ENCODE peak calls at places on chromosomes 5 and 9, in eight cellular contexts. R is H9; Q is AG09319; D is HCT116; K is foreskin fibroblast; W is transverse colon; A is SK-N-SH; Y is CD4-positive, alpha-beta T cell. S is an unnamed sample.

GRCh38 chr9:2481216-2481615 is 140.4 kb upstream of the VLDLR start:
- DNase-seq in Q (no peak), R (no peak), A (no peak), D (no peak), Y (no peak), K (no peak), W (no peak), S (no peak)

GRCh38 chr9:124280176-124280691 is 22.5 kb downstream of the NEK6 start:
- DNase-seq in A (no peak), D (no peak), Q (no peak), R (no peak), W (no peak), Y (no peak), K (peak), S (no peak)

GRCh38 chr5:115541586-115541985 is 3.0 kb downstream of the FEM1C start:
- DNase-seq in D (no peak), Y (no peak), A (no peak), R (no peak), W (no peak), K (no peak), Q (no peak), S (no peak)

GRCh38 chr5:133370281-133370890 is 242.0 kb downstream of the FSTL4 start:
- DNase-seq in Q (no peak), D (no peak), Y (no peak), K (no peak), A (no peak), R (no peak), W (no peak), S (no peak)

GRCh38 chr9:112654282-112654681 is 63.6 kb downstream of the INIP start:
- DNase-seq in Y (no peak), A (no peak), K (no peak), W (no peak), D (no peak), Q (no peak), R (peak), S (no peak)

GRCh38 chr9:3343671-3344070 is 182.1 kb downstream of the RFX3 start:
- DNase-seq in W (no peak), K (peak), Q (no peak), A (no peak), R (no peak), D (no peak), Y (no peak), S (no peak)

GRCh38 chr5:12272389-12272788 is 368.1 kb upstream of the CTNND2 start:
- DNase-seq in K (no peak), W (no peak), Y (no peak), R (peak), Q (no peak), A (no peak), D (no peak), S (no peak)

GRCh38 chr5:14743601-14744295 is 79.2 kb downstream of the OTULIN start:
- DNase-seq in K (peak), R (no peak), D (no peak), W (no peak), A (no peak), Q (no peak), Y (no peak), S (no peak)

GRCh38 chr5:80466669-80467485 is 21.0 kb upstream of the FAM151B start:
- DNase-seq in Y (no peak), K (peak), Q (no peak), D (no peak), A (no peak), W (no peak), R (no peak), S (no peak)

GRCh38 chr5:134396274-134396673 is 15.4 kb downstream of the CDKN2AIPNL start:
- DNase-seq in Y (no peak), D (no peak), Q (no peak), A (no peak), W (no peak), R (no peak), K (no peak), S (no peak)

GRCh38 chr5:126983874-126984266 is 46.5 kb downstream of the MARCHF3 start:
- DNase-seq in Q (no peak), K (no peak), A (no peak), W (no peak), R (no peak), D (no peak), Y (no peak), S (no peak)

GRCh38 chr5:28344803-28345433 is 1306.5 kb upstream of the CDH9 start:
- DNase-seq in Q (no peak), K (no peak), W (no peak), A (peak), R (peak), Y (no peak), D (no peak), S (peak)

GRCh38 chr5:135140805-135141204 is 106.8 kb upstream of the PITX1 start:
- DNase-seq in D (peak), A (no peak), K (peak), W (peak), Q (peak), R (no peak), Y (no peak), S (no peak)

GRCh38 chr9:34710023-34710422 is at the start of gene CCL21:
- DNase-seq in Q (no peak), D (no peak), K (no peak), W (no peak), R (no peak), Y (no peak), A (no peak), S (no peak)

GRCh38 chr9:21070887-21071286 is 6.9 kb downstream of the IFNB1 start:
- DNase-seq in D (no peak), Q (no peak), Y (no peak), K (no peak), R (no peak), A (no peak), W (no peak), S (no peak)

GRCh38 chr9:93156475-93157008 is 22.5 kb upstream of the NINJ1 start:
- DNase-seq in K (no peak), W (no peak), R (no peak), D (no peak), Q (no peak), Y (no peak), A (no peak), S (no peak)

GRCh38 chr5:42912184-42912766 is 100.6 kb upstream of the SELENOP start:
- DNase-seq in Y (peak), K (peak), D (peak), R (no peak), W (no peak), Q (peak), A (no peak), S (no peak)

GRCh38 chr5:152274206-152274605 is 130.9 kb downstream of the NMUR2 start:
- DNase-seq in D (no peak), W (no peak), A (no peak), K (no peak), R (no peak), Y (no peak), Q (no peak), S (no peak)

GRCh38 chr5:152270117-152270516 is 135.0 kb downstream of the NMUR2 start:
- DNase-seq in K (no peak), D (no peak), W (no peak), A (no peak), Q (no peak), R (no peak), Y (no peak), S (no peak)

GRCh38 chr5:152269533-152269932 is 135.5 kb downstream of the NMUR2 start:
- DNase-seq in A (no peak), Q (no peak), W (no peak), K (no peak), R (no peak), D (no peak), Y (no peak), S (no peak)

GRCh38 chr5:152271420-152271819 is 133.7 kb downstream of the NMUR2 start:
- DNase-seq in Y (no peak), D (peak), W (no peak), Q (no peak), R (peak), K (no peak), A (no peak), S (no peak)
- TF ChIP-seq CTCF in Y (no peak), D (peak), W (no peak), Q (no peak), R (peak), K (no peak), A (peak), S (peak)

GRCh38 chr9:37390759-37391158 is 31.7 kb upstream of the GRHPR start:
- DNase-seq in K (no peak), Q (no peak), W (peak), Y (no peak), R (peak), D (peak), A (no peak), S (no peak)
- TF ChIP-seq CTCF in K (no peak), Q (peak), W (peak), Y (peak), R (peak), D (peak), A (peak), S (peak)

GRCh38 chr5:4294878-4295277 is 699.2 kb downstream of the IRX1 start:
- DNase-seq in D (no peak), K (no peak), Y (no peak), W (no peak), Q (no peak), R (no peak), A (no peak), S (no peak)

GRCh38 chr5:4295663-4296339 is 700.2 kb downstream of the IRX1 start:
- DNase-seq in Y (no peak), A (peak), Q (no peak), R (peak), D (no peak), W (no peak), K (no peak), S (no peak)
- TF ChIP-seq CTCF in Y (no peak), A (peak), Q (no peak), R (peak), D (no peak), W (peak), K (no peak), S (peak)

DNA sequence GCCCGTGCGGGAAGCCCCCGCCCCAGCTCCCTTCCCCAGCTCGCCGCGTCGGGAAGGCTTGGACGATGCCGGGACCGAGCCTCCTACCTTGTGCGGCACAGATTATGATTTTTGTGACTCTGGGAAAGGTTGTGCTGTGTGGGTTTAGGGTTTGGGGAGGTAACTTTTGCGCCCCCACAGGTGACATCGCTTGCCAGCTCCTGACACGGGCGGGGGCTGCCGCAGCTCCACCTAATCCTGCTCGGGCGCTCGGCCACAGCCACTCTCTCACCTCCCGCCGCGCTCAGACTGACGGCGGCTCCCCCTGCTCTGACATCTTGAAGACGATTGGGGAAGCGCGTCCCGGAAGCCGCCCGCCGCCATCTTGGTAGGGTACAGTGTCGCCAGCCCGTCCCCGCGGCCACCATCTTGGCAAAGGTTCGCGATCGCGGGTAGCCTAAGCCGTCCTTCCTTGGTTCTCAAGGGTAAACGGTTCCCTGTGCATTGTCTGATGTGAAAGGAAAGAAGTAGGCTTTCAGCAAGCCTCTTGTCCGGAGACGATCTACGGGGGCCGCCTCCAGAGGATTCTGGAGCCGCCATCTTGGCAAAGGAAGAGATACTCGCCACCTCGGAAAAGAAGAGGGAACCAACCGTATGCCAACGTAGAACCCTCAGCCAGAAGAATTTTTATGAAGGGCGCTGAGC is 1.7 kb upstream of the NR3C1 start:
- DNase-seq in K (peak), D (no peak), W (peak), Q (peak), A (peak), Y (peak), R (peak), S (peak)
- TF ChIP-seq CTCF in K (no peak), D (no peak), W (no peak), Q (peak), A (peak), Y (no peak), R (no peak), S (no peak)

GRCh38 chr9:132809677-132810076 is 68.4 kb downstream of the AK8 start:
- DNase-seq in R (no peak), K (no peak), Q (no peak), D (no peak), A (no peak), Y (no peak), W (no peak), S (no peak)

GRCh38 chr9:132806306-132806705 is 71.8 kb downstream of the AK8 start:
- DNase-seq in K (no peak), W (no peak), Y (no peak), R (no peak), D (no peak), A (no peak), Q (no peak), S (no peak)

GRCh38 chr9:132804576-132805295 is 73.3 kb downstream of the AK8 start:
- DNase-seq in K (no peak), Y (no peak), W (peak), Q (no peak), A (no peak), D (no peak), R (no peak), S (no peak)

GRCh38 chr9:132808645-132809044 is 69.4 kb downstream of the AK8 start:
- DNase-seq in K (no peak), W (no peak), D (no peak), R (no peak), Q (no peak), Y (no peak), A (no peak), S (no peak)

GRCh38 chr9:132806723-132807421 is 71.2 kb downstream of the AK8 start:
- DNase-seq in Y (no peak), D (no peak), W (no peak), Q (no peak), R (peak), A (no peak), K (no peak), S (no peak)
- TF ChIP-seq CTCF in Y (no peak), D (no peak), W (no peak), Q (no peak), R (no peak), A (no peak), K (no peak), S (no peak)

DNA sequence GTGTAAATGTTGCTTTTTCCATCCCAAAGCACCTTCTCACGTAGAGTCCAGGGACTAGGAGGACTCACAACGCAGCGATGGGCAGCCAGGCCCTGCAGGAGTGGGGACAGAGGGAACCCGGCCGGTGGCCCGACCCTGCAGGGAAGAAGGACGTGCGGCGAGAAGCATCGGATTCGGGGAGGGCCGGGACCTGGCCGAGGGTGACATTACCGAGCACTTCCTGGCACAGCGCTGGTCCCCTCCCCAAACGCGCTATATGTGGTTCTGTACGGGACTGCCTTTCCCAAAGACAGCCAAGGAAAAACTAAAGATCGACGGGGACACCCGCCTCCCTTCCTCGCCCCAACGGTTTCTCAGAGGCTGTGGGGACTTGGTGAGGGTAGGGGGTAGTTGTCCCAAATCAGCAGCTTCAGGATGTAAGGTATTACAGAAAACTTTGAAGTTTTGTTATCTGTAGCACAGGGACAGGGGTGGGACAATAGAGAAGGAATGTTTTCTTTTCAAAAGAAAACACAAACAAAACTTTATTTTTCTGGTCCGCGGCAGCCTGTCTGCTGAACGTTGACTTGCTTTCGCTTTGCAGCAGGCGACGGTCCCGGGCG is 887 bp upstream of the MAP3K1 start:
- DNase-seq in R (peak), W (peak), Q (no peak), A (peak), K (no peak), D (no peak), Y (peak), S (no peak)
- TF ChIP-seq CTCF in R (no peak), W (peak), Q (no peak), A (no peak), K (no peak), D (no peak), Y (peak), S (no peak)